ENCODE peak calls at places on chromosome 14, in five cellular contexts. One of them, this sample, is unnamed.

GRCh38 chr14:68656452-68656851 is 136.4 kb downstream of the ZFP36L1 start:
- DNase-seq in activated CD4-positive, alpha-beta T cell treated with anti-CD3 and anti-CD28 coated beads, Interleukin-2, amount 10 ng/mL, durations not matched to agents 7 days and 5 days: no peak
- DNase-seq in activated CD8-positive, alpha-beta memory T cell treated with anti-CD3 and anti-CD28 coated beads for 48 hours: no peak
- DNase-seq in NCI-H1694 treated with DMSO at 0.1 percent for 48 hours: no peak
- DNase-seq in HuH-7: no peak
- DNase-seq in this sample: no peak

GRCh38 chr14:23728791-23729190 is 92.6 kb downstream of the DHRS2 start:
- DNase-seq in activated CD4-positive, alpha-beta T cell treated with anti-CD3 and anti-CD28 coated beads, Interleukin-2, amount 10 ng/mL, durations not matched to agents 7 days and 5 days: no peak
- DNase-seq in activated CD8-positive, alpha-beta memory T cell treated with anti-CD3 and anti-CD28 coated beads for 48 hours: no peak
- DNase-seq in NCI-H1694 treated with DMSO at 0.1 percent for 48 hours: no peak
- DNase-seq in HuH-7: no peak
- DNase-seq in this sample: no peak

GRCh38 chr14:22837750-22838538 is 1.6 kb downstream of the MMP14 start:
- DNase-seq in activated CD4-positive, alpha-beta T cell treated with anti-CD3 and anti-CD28 coated beads, Interleukin-2, amount 10 ng/mL, durations not matched to agents 7 days and 5 days: no peak
- DNase-seq in activated CD8-positive, alpha-beta memory T cell treated with anti-CD3 and anti-CD28 coated beads for 48 hours: no peak
- DNase-seq in NCI-H1694 treated with DMSO at 0.1 percent for 48 hours: no peak
- DNase-seq in HuH-7: peak
- DNase-seq in this sample: no peak

GRCh38 chr14:76666746-76667145 is 94.5 kb upstream of the VASH1 start:
- DNase-seq in activated CD4-positive, alpha-beta T cell treated with anti-CD3 and anti-CD28 coated beads, Interleukin-2, amount 10 ng/mL, durations not matched to agents 7 days and 5 days: no peak
- DNase-seq in activated CD8-positive, alpha-beta memory T cell treated with anti-CD3 and anti-CD28 coated beads for 48 hours: no peak
- DNase-seq in NCI-H1694 treated with DMSO at 0.1 percent for 48 hours: no peak
- DNase-seq in HuH-7: no peak
- DNase-seq in this sample: no peak

GRCh38 chr14:53596845-53597525 is 359.6 kb downstream of the BMP4 start:
- DNase-seq in activated CD4-positive, alpha-beta T cell treated with anti-CD3 and anti-CD28 coated beads, Interleukin-2, amount 10 ng/mL, durations not matched to agents 7 days and 5 days: no peak
- DNase-seq in activated CD8-positive, alpha-beta memory T cell treated with anti-CD3 and anti-CD28 coated beads for 48 hours: no peak
- DNase-seq in NCI-H1694 treated with DMSO at 0.1 percent for 48 hours: no peak
- DNase-seq in HuH-7: no peak
- DNase-seq in this sample: no peak

GRCh38 chr14:30957813-30958370 is 67.6 kb upstream of the AP4S1 start:
- DNase-seq in activated CD4-positive, alpha-beta T cell treated with anti-CD3 and anti-CD28 coated beads, Interleukin-2, amount 10 ng/mL, durations not matched to agents 7 days and 5 days: no peak
- DNase-seq in activated CD8-positive, alpha-beta memory T cell treated with anti-CD3 and anti-CD28 coated beads for 48 hours: no peak
- DNase-seq in NCI-H1694 treated with DMSO at 0.1 percent for 48 hours: no peak
- DNase-seq in HuH-7: peak
- DNase-seq in this sample: no peak

GRCh38 chr14:68563256-68564131 is 229.4 kb downstream of the ZFP36L1 start:
- DNase-seq in activated CD4-positive, alpha-beta T cell treated with anti-CD3 and anti-CD28 coated beads, Interleukin-2, amount 10 ng/mL, durations not matched to agents 7 days and 5 days: no peak
- DNase-seq in activated CD8-positive, alpha-beta memory T cell treated with anti-CD3 and anti-CD28 coated beads for 48 hours: no peak
- DNase-seq in NCI-H1694 treated with DMSO at 0.1 percent for 48 hours: no peak
- DNase-seq in HuH-7: no peak
- DNase-seq in this sample: no peak

GRCh38 chr14:49920935-49921334 is 28.1 kb downstream of the ARF6 start:
- DNase-seq in activated CD4-positive, alpha-beta T cell treated with anti-CD3 and anti-CD28 coated beads, Interleukin-2, amount 10 ng/mL, durations not matched to agents 7 days and 5 days: no peak
- DNase-seq in activated CD8-positive, alpha-beta memory T cell treated with anti-CD3 and anti-CD28 coated beads for 48 hours: no peak
- DNase-seq in NCI-H1694 treated with DMSO at 0.1 percent for 48 hours: no peak
- DNase-seq in HuH-7: no peak
- DNase-seq in this sample: no peak

GRCh38 chr14:88005050-88005481 is at the start of gene GPR65:
- DNase-seq in activated CD4-positive, alpha-beta T cell treated with anti-CD3 and anti-CD28 coated beads, Interleukin-2, amount 10 ng/mL, durations not matched to agents 7 days and 5 days: peak
- DNase-seq in activated CD8-positive, alpha-beta memory T cell treated with anti-CD3 and anti-CD28 coated beads for 48 hours: no peak
- DNase-seq in NCI-H1694 treated with DMSO at 0.1 percent for 48 hours: no peak
- DNase-seq in HuH-7: no peak
- DNase-seq in this sample: no peak

GRCh38 chr14:101354726-101355125 is 206.6 kb upstream of the DIO3 start:
- DNase-seq in activated CD4-positive, alpha-beta T cell treated with anti-CD3 and anti-CD28 coated beads, Interleukin-2, amount 10 ng/mL, durations not matched to agents 7 days and 5 days: no peak
- DNase-seq in activated CD8-positive, alpha-beta memory T cell treated with anti-CD3 and anti-CD28 coated beads for 48 hours: no peak
- DNase-seq in NCI-H1694 treated with DMSO at 0.1 percent for 48 hours: no peak
- DNase-seq in HuH-7: no peak
- DNase-seq in this sample: peak

GRCh38 chr14:49550284-49551184 is 35.6 kb downstream of the RPS29 start:
- DNase-seq in activated CD4-positive, alpha-beta T cell treated with anti-CD3 and anti-CD28 coated beads, Interleukin-2, amount 10 ng/mL, durations not matched to agents 7 days and 5 days: no peak
- DNase-seq in activated CD8-positive, alpha-beta memory T cell treated with anti-CD3 and anti-CD28 coated beads for 48 hours: no peak
- DNase-seq in NCI-H1694 treated with DMSO at 0.1 percent for 48 hours: peak
- DNase-seq in HuH-7: peak
- DNase-seq in this sample: no peak

GRCh38 chr14:61719344-61720301 is 24.3 kb downstream of the HIF1A start:
- DNase-seq in activated CD4-positive, alpha-beta T cell treated with anti-CD3 and anti-CD28 coated beads, Interleukin-2, amount 10 ng/mL, durations not matched to agents 7 days and 5 days: no peak
- DNase-seq in activated CD8-positive, alpha-beta memory T cell treated with anti-CD3 and anti-CD28 coated beads for 48 hours: no peak
- DNase-seq in NCI-H1694 treated with DMSO at 0.1 percent for 48 hours: no peak
- DNase-seq in HuH-7: no peak
- DNase-seq in this sample: no peak

GRCh38 chr14:101055106-101055662 is 151.7 kb upstream of the RTL1 start:
- DNase-seq in activated CD4-positive, alpha-beta T cell treated with anti-CD3 and anti-CD28 coated beads, Interleukin-2, amount 10 ng/mL, durations not matched to agents 7 days and 5 days: no peak
- DNase-seq in activated CD8-positive, alpha-beta memory T cell treated with anti-CD3 and anti-CD28 coated beads for 48 hours: no peak
- DNase-seq in NCI-H1694 treated with DMSO at 0.1 percent for 48 hours: no peak
- DNase-seq in HuH-7: no peak
- DNase-seq in this sample: no peak

GRCh38 chr14:100341301-100342031 is 18.3 kb downstream of the SLC25A47 start:
- DNase-seq in activated CD4-positive, alpha-beta T cell treated with anti-CD3 and anti-CD28 coated beads, Interleukin-2, amount 10 ng/mL, durations not matched to agents 7 days and 5 days: no peak
- DNase-seq in activated CD8-positive, alpha-beta memory T cell treated with anti-CD3 and anti-CD28 coated beads for 48 hours: no peak
- DNase-seq in NCI-H1694 treated with DMSO at 0.1 percent for 48 hours: no peak
- DNase-seq in HuH-7: no peak
- DNase-seq in this sample: no peak

GRCh38 chr14:66624319-66624937 is 116.5 kb downstream of the GPHN start:
- DNase-seq in activated CD4-positive, alpha-beta T cell treated with anti-CD3 and anti-CD28 coated beads, Interleukin-2, amount 10 ng/mL, durations not matched to agents 7 days and 5 days: peak
- DNase-seq in activated CD8-positive, alpha-beta memory T cell treated with anti-CD3 and anti-CD28 coated beads for 48 hours: no peak
- DNase-seq in NCI-H1694 treated with DMSO at 0.1 percent for 48 hours: peak
- DNase-seq in HuH-7: peak
- DNase-seq in this sample: peak

GRCh38 chr14:81144811-81145598 is 75.8 kb downstream of the GTF2A1 start:
- DNase-seq in activated CD4-positive, alpha-beta T cell treated with anti-CD3 and anti-CD28 coated beads, Interleukin-2, amount 10 ng/mL, durations not matched to agents 7 days and 5 days: no peak
- DNase-seq in activated CD8-positive, alpha-beta memory T cell treated with anti-CD3 and anti-CD28 coated beads for 48 hours: no peak
- DNase-seq in NCI-H1694 treated with DMSO at 0.1 percent for 48 hours: peak
- DNase-seq in HuH-7: no peak
- DNase-seq in this sample: no peak

GRCh38 chr14:104878582-104878981 is 13.5 kb downstream of the CEP170B start:
- DNase-seq in activated CD4-positive, alpha-beta T cell treated with anti-CD3 and anti-CD28 coated beads, Interleukin-2, amount 10 ng/mL, durations not matched to agents 7 days and 5 days: no peak
- DNase-seq in activated CD8-positive, alpha-beta memory T cell treated with anti-CD3 and anti-CD28 coated beads for 48 hours: no peak
- DNase-seq in NCI-H1694 treated with DMSO at 0.1 percent for 48 hours: peak
- DNase-seq in HuH-7: no peak
- DNase-seq in this sample: no peak

GRCh38 chr14:100661340-100661712 is 65.4 kb upstream of the DLK1 start:
- DNase-seq in activated CD4-positive, alpha-beta T cell treated with anti-CD3 and anti-CD28 coated beads, Interleukin-2, amount 10 ng/mL, durations not matched to agents 7 days and 5 days: no peak
- DNase-seq in activated CD8-positive, alpha-beta memory T cell treated with anti-CD3 and anti-CD28 coated beads for 48 hours: no peak
- DNase-seq in NCI-H1694 treated with DMSO at 0.1 percent for 48 hours: no peak
- DNase-seq in HuH-7: no peak
- DNase-seq in this sample: no peak

GRCh38 chr14:52735921-52736489 is 6.0 kb downstream of the STYX start:
- DNase-seq in activated CD4-positive, alpha-beta T cell treated with anti-CD3 and anti-CD28 coated beads, Interleukin-2, amount 10 ng/mL, durations not matched to agents 7 days and 5 days: no peak
- DNase-seq in activated CD8-positive, alpha-beta memory T cell treated with anti-CD3 and anti-CD28 coated beads for 48 hours: no peak
- DNase-seq in NCI-H1694 treated with DMSO at 0.1 percent for 48 hours: no peak
- DNase-seq in HuH-7: no peak
- DNase-seq in this sample: no peak

GRCh38 chr14:74638066-74638465 is 26.0 kb upstream of the LTBP2 start:
- DNase-seq in activated CD4-positive, alpha-beta T cell treated with anti-CD3 and anti-CD28 coated beads, Interleukin-2, amount 10 ng/mL, durations not matched to agents 7 days and 5 days: no peak
- DNase-seq in activated CD8-positive, alpha-beta memory T cell treated with anti-CD3 and anti-CD28 coated beads for 48 hours: no peak
- DNase-seq in NCI-H1694 treated with DMSO at 0.1 percent for 48 hours: peak
- DNase-seq in HuH-7: no peak
- DNase-seq in this sample: no peak

GRCh38 chr14:64688801-64689200 is 15.4 kb upstream of the PLEKHG3 start:
- DNase-seq in activated CD4-positive, alpha-beta T cell treated with anti-CD3 and anti-CD28 coated beads, Interleukin-2, amount 10 ng/mL, durations not matched to agents 7 days and 5 days: no peak
- DNase-seq in activated CD8-positive, alpha-beta memory T cell treated with anti-CD3 and anti-CD28 coated beads for 48 hours: no peak
- DNase-seq in NCI-H1694 treated with DMSO at 0.1 percent for 48 hours: no peak
- DNase-seq in HuH-7: no peak
- DNase-seq in this sample: no peak

GRCh38 chr14:69985456-69985855 is 106.2 kb downstream of the SMOC1 start:
- DNase-seq in activated CD4-positive, alpha-beta T cell treated with anti-CD3 and anti-CD28 coated beads, Interleukin-2, amount 10 ng/mL, durations not matched to agents 7 days and 5 days: no peak
- DNase-seq in activated CD8-positive, alpha-beta memory T cell treated with anti-CD3 and anti-CD28 coated beads for 48 hours: no peak
- DNase-seq in NCI-H1694 treated with DMSO at 0.1 percent for 48 hours: no peak
- DNase-seq in HuH-7: no peak
- DNase-seq in this sample: no peak

GRCh38 chr14:92625213-92625612 is 111.6 kb downstream of the RIN3 start:
- DNase-seq in activated CD4-positive, alpha-beta T cell treated with anti-CD3 and anti-CD28 coated beads, Interleukin-2, amount 10 ng/mL, durations not matched to agents 7 days and 5 days: no peak
- DNase-seq in activated CD8-positive, alpha-beta memory T cell treated with anti-CD3 and anti-CD28 coated beads for 48 hours: no peak
- DNase-seq in NCI-H1694 treated with DMSO at 0.1 percent for 48 hours: no peak
- DNase-seq in HuH-7: no peak
- DNase-seq in this sample: no peak

GRCh38 chr14:104390941-104391901 is 188.3 kb upstream of the C14orf180 start:
- DNase-seq in activated CD4-positive, alpha-beta T cell treated with anti-CD3 and anti-CD28 coated beads, Interleukin-2, amount 10 ng/mL, durations not matched to agents 7 days and 5 days: peak
- DNase-seq in activated CD8-positive, alpha-beta memory T cell treated with anti-CD3 and anti-CD28 coated beads for 48 hours: no peak
- DNase-seq in NCI-H1694 treated with DMSO at 0.1 percent for 48 hours: peak
- DNase-seq in HuH-7: no peak
- DNase-seq in this sample: no peak

GRCh38 chr14:105330491-105330895 is 15.9 kb downstream of the PACS2 start:
- DNase-seq in activated CD4-positive, alpha-beta T cell treated with anti-CD3 and anti-CD28 coated beads, Interleukin-2, amount 10 ng/mL, durations not matched to agents 7 days and 5 days: no peak
- DNase-seq in activated CD8-positive, alpha-beta memory T cell treated with anti-CD3 and anti-CD28 coated beads for 48 hours: no peak
- DNase-seq in NCI-H1694 treated with DMSO at 0.1 percent for 48 hours: no peak
- DNase-seq in HuH-7: no peak
- DNase-seq in this sample: no peak

GRCh38 chr14:70084226-70084625 is 104.5 kb downstream of the SLC8A3 start:
- DNase-seq in activated CD4-positive, alpha-beta T cell treated with anti-CD3 and anti-CD28 coated beads, Interleukin-2, amount 10 ng/mL, durations not matched to agents 7 days and 5 days: no peak
- DNase-seq in activated CD8-positive, alpha-beta memory T cell treated with anti-CD3 and anti-CD28 coated beads for 48 hours: no peak
- DNase-seq in NCI-H1694 treated with DMSO at 0.1 percent for 48 hours: no peak
- DNase-seq in HuH-7: no peak
- DNase-seq in this sample: no peak

GRCh38 chr14:44895716-44896115 is 66.0 kb downstream of the KLHL28 start:
- DNase-seq in activated CD4-positive, alpha-beta T cell treated with anti-CD3 and anti-CD28 coated beads, Interleukin-2, amount 10 ng/mL, durations not matched to agents 7 days and 5 days: no peak
- DNase-seq in activated CD8-positive, alpha-beta memory T cell treated with anti-CD3 and anti-CD28 coated beads for 48 hours: no peak
- DNase-seq in NCI-H1694 treated with DMSO at 0.1 percent for 48 hours: no peak
- DNase-seq in HuH-7: no peak
- DNase-seq in this sample: no peak

This sample was measured in naive thymus-derived CD4-positive, alpha-beta T cell.